ENCODE peak calls at places on chromosomes 16 and 17, in ten cellular contexts. X is NCI-H2081; J is HEK293T; H is NCI-H524; R is glutamatergic neuron; Z is ACHN; T is ureter; M is NCI-H1105; U is stimulated activated CD8-positive, alpha-beta memory T cell treated with anti-CD3 and anti-CD28 coated beads, Interleukin-4, amount 100 ng/mL, for 4 hours; B is cardiac muscle cell. A is an unnamed sample.

GRCh38 chr16:27432600-27432957 is 30.6 kb downstream of the IL21R start:
- DNase-seq in X (no peak), J (peak), H (no peak), R (no peak), Z (peak), T (peak), M (no peak), U (no peak), B (no peak), A (no peak)

GRCh38 chr16:68126395-68126794 is 41.2 kb downstream of the NFATC3 start:
- DNase-seq in X (no peak), J (no peak), H (no peak), R (no peak), Z (no peak), T (no peak), M (no peak), U (no peak), B (no peak), A (no peak)

GRCh38 chr17:40598021-40598927 is 33.0 kb upstream of the CCR7 start:
- DNase-seq in X (no peak), J (no peak), H (no peak), R (no peak), Z (no peak), T (no peak), M (no peak), U (peak), B (no peak), A (peak)

GRCh38 chr16:23771642-23772041 is 16.8 kb downstream of the CHP2 start:
- DNase-seq in X (no peak), J (no peak), H (no peak), R (no peak), Z (no peak), T (no peak), M (no peak), U (no peak), B (no peak), A (no peak)

GRCh38 chr17:7832431-7832830 is 1.6 kb upstream of the KDM6B start:
- DNase-seq in X (no peak), J (no peak), H (no peak), R (no peak), Z (no peak), T (no peak), M (no peak), U (no peak), B (no peak), A (no peak)

GRCh38 chr16:89193021-89193575 is 7.2 kb downstream of the SLC22A31 start:
- DNase-seq in X (no peak), J (peak), H (no peak), R (peak), Z (no peak), T (no peak), M (no peak), U (peak), B (peak), A (no peak)

GRCh38 chr17:66507103-66507923 is 204.9 kb downstream of the PRKCA start:
- DNase-seq in X (no peak), J (no peak), H (no peak), R (no peak), Z (peak), T (no peak), M (no peak), U (no peak), B (no peak), A (no peak)

GRCh38 chr17:80374039-80374731 is 40.8 kb upstream of the ENDOV start:
- DNase-seq in X (no peak), J (no peak), H (no peak), R (no peak), Z (no peak), T (no peak), M (no peak), U (no peak), B (no peak), A (no peak)

GRCh38 chr17:8846768-8847211 is 20.7 kb downstream of the PIK3R6 start:
- DNase-seq in X (no peak), J (peak), H (peak), R (no peak), Z (peak), T (no peak), M (no peak), U (no peak), B (peak), A (no peak)

GRCh38 chr17:73482674-73483293 is 161.5 kb downstream of the SDK2 start:
- DNase-seq in X (no peak), J (no peak), H (no peak), R (no peak), Z (no peak), T (no peak), M (no peak), U (no peak), B (no peak), A (no peak)

GRCh38 chr17:42843358-42843934 is 934 bp upstream of the AOC2 start:
- DNase-seq in X (peak), J (peak), H (peak), R (peak), Z (peak), T (no peak), M (peak), U (no peak), B (peak), A (no peak)

GRCh38 chr16:35011-35775 is 18.2 kb downstream of the POLR3K start:
- DNase-seq in X (no peak), J (no peak), H (no peak), R (no peak), Z (no peak), T (no peak), M (no peak), U (no peak), B (no peak), A (no peak)

GRCh38 chr17:40097931-40098845 is 2.2 kb downstream of the NR1D1 start:
- DNase-seq in X (no peak), J (no peak), H (no peak), R (no peak), Z (no peak), T (peak), M (no peak), U (no peak), B (no peak), A (no peak)

GRCh38 chr16:85461814-85462404 is 151.2 kb upstream of the GSE1 start:
- DNase-seq in X (peak), J (peak), H (peak), R (peak), Z (no peak), T (no peak), M (peak), U (no peak), B (peak), A (no peak)

A was measured in T follicular helper cell.